ENCODE peak calls at places on chromosome 9, in six cellular contexts. H is keratinocyte, P is fibroblast of the conjunctiva, U is activated B cell treated with CpG ODN at 0.5 μM for 24 hours, B is RCC 7860, S is HTR-8/SVneo. F is an unnamed sample.

GRCh38 chr9:134814598-134815215 is 65.9 kb upstream of the FCN2 start:
- DNase-seq in H (no peak), P (no peak), U (no peak), B (no peak), S (no peak), F (no peak)

GRCh38 chr9:98323831-98324135 is 68.3 kb upstream of the TBC1D2 start:
- DNase-seq in H (no peak), P (no peak), U (no peak), B (no peak), S (no peak), F (no peak)

GRCh38 chr9:98833090-98833956 is 25.9 kb downstream of the GALNT12 start:
- DNase-seq in H (no peak), P (no peak), U (no peak), B (no peak), S (no peak), F (no peak)

GRCh38 chr9:112149171-112149570 is 25.9 kb downstream of the SUSD1 start:
- DNase-seq in H (no peak), P (no peak), U (no peak), B (no peak), S (no peak), F (no peak)

GRCh38 chr9:912776-913175 is 63.7 kb upstream of the DMRT3 start:
- DNase-seq in H (no peak), P (no peak), U (no peak), B (no peak), S (no peak), F (no peak)

GRCh38 chr9:34381323-34381722 is 4.6 kb upstream of the MYORG start:
- DNase-seq in H (no peak), P (no peak), U (no peak), B (no peak), S (no peak), F (no peak)

GRCh38 chr9:116576386-116576785 is 110.7 kb upstream of the TRIM32 start:
- DNase-seq in H (no peak), P (no peak), U (no peak), B (no peak), S (no peak), F (no peak)

GRCh38 chr9:30697958-30698357 is 1686.5 kb upstream of the ACO1 start:
- DNase-seq in H (no peak), P (no peak), U (no peak), B (no peak), S (no peak), F (no peak)

GRCh38 chr9:83066771-83067170 is 3.8 kb upstream of the RASEF start:
- DNase-seq in H (no peak), P (peak), U (no peak), B (peak), S (peak), F (no peak)

GRCh38 chr9:110520120-110520701 is 59.3 kb downstream of the SVEP1 start:
- DNase-seq in H (no peak), P (peak), U (no peak), B (no peak), S (no peak), F (no peak)

GRCh38 chr9:107749787-107750444 is 260.3 kb upstream of the KLF4 start:
- DNase-seq in H (no peak), P (peak), U (no peak), B (peak), S (peak), F (peak)

GRCh38 chr9:126514037-126514821 is 99.5 kb upstream of the LMX1B start:
- DNase-seq in H (no peak), P (peak), U (peak), B (no peak), S (peak), F (peak)

GRCh38 chr9:129460323-129461261 is 160.3 kb downstream of the C9orf50 start:
- DNase-seq in H (peak), P (peak), U (peak), B (peak), S (peak), F (peak)

GRCh38 chr9:136685792-136686533 is 1.3 kb downstream of the AGPAT2 start:
- DNase-seq in H (no peak), P (no peak), U (no peak), B (no peak), S (no peak), F (no peak)

GRCh38 chr9:125805057-125805456 is 57.9 kb downstream of the PBX3 start:
- DNase-seq in H (no peak), P (no peak), U (no peak), B (no peak), S (no peak), F (no peak)

GRCh38 chr9:12640021-12640587 is 53.1 kb upstream of the TYRP1 start:
- DNase-seq in H (peak), P (peak), U (no peak), B (peak), S (peak), F (no peak)

GRCh38 chr9:121095057-121095456 is 20.3 kb downstream of the CNTRL start:
- DNase-seq in H (no peak), P (no peak), U (no peak), B (no peak), S (no peak), F (no peak)

GRCh38 chr9:133683494-133684460 is 47.6 kb downstream of the DBH start:
- DNase-seq in H (no peak), P (no peak), U (no peak), B (no peak), S (no peak), F (no peak)

F was measured in left lung.